ENCODE peak calls at places on chromosomes 4 and X, in six cellular contexts. R is T-helper 9 cell, O is caudate nucleus, D is GM12892, K is NCI-H524, T is suprapubic skin. G is an unnamed sample.

GRCh38 chr4:172648471-172648870 is 520.1 kb upstream of the GALNT7 start:
- DNase-seq in R (no peak), O (no peak), D (no peak), K (no peak), T (no peak), G (no peak)

GRCh38 chr4:128917781-128918180 is 108.3 kb downstream of the JADE1 start:
- DNase-seq in R (no peak), O (no peak), D (no peak), K (no peak), T (no peak), G (no peak)

GRCh38 chr4:73815145-73815544 is 21.3 kb upstream of the CXCL6 start:
- DNase-seq in R (no peak), O (no peak), D (no peak), K (no peak), T (no peak), G (no peak)

GRCh38 chr4:876780-877179 is 50.9 kb upstream of the CPLX1 start:
- DNase-seq in R (no peak), O (no peak), D (no peak), K (no peak), T (no peak), G (no peak)

GRCh38 chrX:53442322-53442631 is 8.1 kb upstream of the HSD17B10 start:
- DNase-seq in R (no peak), O (no peak), D (no peak), K (no peak), T (no peak), G (no peak)

GRCh38 chr4:109072595-109072994 is 229.9 kb downstream of the COL25A1 start:
- DNase-seq in R (no peak), O (no peak), D (no peak), K (no peak), T (no peak), G (no peak)

GRCh38 chr4:138310498-138310897 is 68.3 kb upstream of the SLC7A11 start:
- DNase-seq in R (no peak), O (no peak), D (no peak), K (no peak), T (no peak), G (no peak)

GRCh38 chr4:69717778-69718177 is 42.6 kb downstream of the SULT1B1 start:
- DNase-seq in R (no peak), O (no peak), D (no peak), K (no peak), T (no peak), G (no peak)